ENCODE peak calls at places on chromosomes 12 and 14, in four cellular contexts. E, Q, C and V are unnamed samples.

GRCh38 chr12:41512531-41512930 is 324.4 kb downstream of the PDZRN4 start:
- DNase-seq in E (no peak), Q (peak; percentile 26), C (no peak), V (no peak)

GRCh38 chr12:116864371-116865160 is 16.7 kb downstream of the HRK start:
- DNase-seq in E (no peak), Q (no peak), C (no peak), V (no peak)

GRCh38 chr12:96457191-96457930 is 32.0 kb upstream of the CFAP54 start:
- DNase-seq in E (no peak), Q (peak; percentile 28), C (no peak), V (peak; percentile 84)

GRCh38 chr14:72810201-72810600 is 83.7 kb downstream of the DPF3 start:
- DNase-seq in E (no peak), Q (no peak), C (no peak), V (no peak)

GRCh38 chr12:123643911-123644310 is 10.3 kb downstream of the GTF2H3 start:
- DNase-seq in E (no peak), Q (no peak), C (no peak), V (no peak)

GRCh38 chr14:91250912-91251311 is 6.4 kb upstream of the GPR68 start:
- DNase-seq in E (no peak), Q (no peak), C (no peak), V (no peak)

GRCh38 chr12:16163891-16164290 is 113.6 kb downstream of the SLC15A5 start:
- DNase-seq in E (no peak), Q (no peak), C (no peak), V (no peak)

GRCh38 chr14:31703056-31703455 is 141.9 kb downstream of the NUBPL start:
- DNase-seq in E (no peak), Q (peak; percentile 12), C (no peak), V (no peak)

GRCh38 chr12:51779876-51780275 is 68.6 kb downstream of the FIGNL2 start:
- DNase-seq in E (no peak), Q (no peak), C (no peak), V (no peak)

GRCh38 chr12:12685305-12685704 is 10.7 kb downstream of the GPR19 start:
- DNase-seq in E (no peak), Q (no peak), C (no peak), V (peak; percentile 61)

GRCh38 chr12:6039894-6040601 is 84.4 kb downstream of the VWF start:
- DNase-seq in E (no peak), Q (peak; percentile 69), C (no peak), V (peak; percentile 91)

GRCh38 chr12:106508966-106509365 is 73.8 kb upstream of the RFX4 start:
- DNase-seq in E (no peak), Q (no peak), C (no peak), V (no peak)

GRCh38 chr14:89165189-89165809 is 251.7 kb downstream of the FOXN3 start:
- DNase-seq in E (no peak), Q (peak; percentile 96), C (peak; percentile 63), V (no peak)

GRCh38 chr14:79328863-79329262 is 882.4 kb downstream of the DIO2 start:
- DNase-seq in E (no peak), Q (no peak), C (no peak), V (no peak)

GRCh38 chr12:69065804-69066203 is 132.8 kb upstream of the CPM start:
- DNase-seq in E (no peak), Q (no peak), C (no peak), V (no peak)

GRCh38 chr14:102362545-102363181 is at the start of the genes CINP and TECPR2:
- DNase-seq in E (peak; percentile 77), Q (peak; percentile 95), C (peak; percentile 71), V (peak; percentile 99)

GRCh38 chr12:7121324-7121723 is 7.4 kb downstream of the RBP5 start:
- DNase-seq in E (no peak), Q (no peak), C (no peak), V (no peak)

GRCh38 chr14:64841121-64841611 is 38.5 kb downstream of the SPTB start:
- DNase-seq in E (peak; percentile 21), Q (no peak), C (no peak), V (peak; percentile 90)

GRCh38 chr14:104026024-104026423 is 59.5 kb upstream of the ASPG start:
- DNase-seq in E (no peak), Q (no peak), C (no peak), V (no peak)

GRCh38 chr12:120252071-120252906 is 13.2 kb downstream of the PXN start:
- DNase-seq in E (no peak), Q (peak; percentile 1), C (no peak), V (no peak)

GRCh38 chr12:30440826-30441602 is 254.7 kb downstream of the IPO8 start:
- DNase-seq in E (no peak), Q (peak; percentile 26), C (no peak), V (peak; percentile 84)

GRCh38 chr12:64385019-64385418 is 5.5 kb downstream of the C12orf56 start:
- DNase-seq in E (no peak), Q (no peak), C (no peak), V (no peak)

GRCh38 chr14:72448212-72448611 is 445.7 kb downstream of the DPF3 start:
- DNase-seq in E (no peak), Q (no peak), C (no peak), V (no peak)

GRCh38 chr14:61749264-61749663 is 13.0 kb upstream of the SNAPC1 start:
- DNase-seq in E (no peak), Q (peak; percentile 39), C (no peak), V (no peak)
- H3K9ac ChIP-seq in E (no peak overlapping the region), Q (peak overlapping the region; percentile 29), C (peak overlapping the region; percentile 50), V (no peak overlapping the region)

GRCh38 chr12:43840338-43840737 is 4.5 kb downstream of the TMEM117 start:
- DNase-seq in E (no peak), Q (no peak), C (no peak), V (no peak)
- TF ChIP-seq CTCF in E (no peak), Q (no peak), C (no peak), V (no peak)

GRCh38 chr14:68807148-68807600 is 14.3 kb upstream of the ZFP36L1 start:
- DNase-seq in E (no peak), Q (peak; percentile 95), C (no peak), V (peak; percentile 48)
- H3K9ac ChIP-seq in E (no peak overlapping the region), Q (no peak overlapping the region), C (peak overlapping the region; percentile 36), V (no peak overlapping the region)

DNA sequence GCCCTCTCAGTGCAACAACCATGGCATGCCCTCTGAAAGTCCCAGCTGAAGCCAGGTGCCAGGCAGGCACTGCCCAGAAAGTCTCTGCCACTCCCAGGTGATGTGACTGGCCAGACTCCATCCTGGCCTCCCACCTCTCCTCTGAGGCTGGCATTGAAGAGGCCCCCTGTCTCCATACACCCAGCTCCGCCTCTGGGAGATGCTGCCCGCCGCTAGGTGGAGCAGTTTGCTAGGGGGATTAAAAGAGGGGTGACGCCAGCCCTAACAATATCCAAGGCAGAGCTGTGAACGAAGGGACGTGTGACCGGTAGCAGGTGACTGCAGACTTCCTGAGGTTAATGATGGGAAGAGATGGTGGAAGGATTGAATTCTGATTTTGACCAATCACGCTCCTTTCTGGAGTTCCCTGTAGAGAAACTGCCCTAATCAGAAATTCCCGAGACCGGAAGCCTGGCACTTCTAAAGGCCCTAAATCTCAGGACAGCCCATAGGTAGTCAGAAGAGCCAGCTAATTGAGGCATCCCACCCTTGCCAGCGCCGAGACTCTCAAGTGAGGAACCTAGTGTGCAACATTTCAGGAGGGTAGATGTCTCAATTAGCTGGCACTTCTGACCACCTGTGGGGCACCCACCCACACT is 8.3 kb upstream of the PLEK2 start:
- DNase-seq in E (no peak), Q (no peak), C (no peak), V (peak; percentile 78)
- TF ChIP-seq CTCF in E (peak; percentile 74), Q (no peak), C (peak; percentile 63), V (peak; percentile 70)

GRCh38 chr14:50039734-50040400 is 76.5 kb downstream of the VCPKMT start:
- DNase-seq in E (no peak), Q (no peak), C (no peak), V (no peak)
- H3K9ac ChIP-seq in E (no peak overlapping the region), Q (no peak overlapping the region), C (peak overlapping the region; percentile 71), V (no peak overlapping the region)

GRCh38 chr14:74619672-74620131 is 7.7 kb upstream of the LTBP2 start:
- DNase-seq in E (no peak), Q (peak; percentile 87), C (no peak), V (no peak)
- TF ChIP-seq CTCF in E (no peak), Q (no peak), C (no peak), V (no peak)

DNA sequence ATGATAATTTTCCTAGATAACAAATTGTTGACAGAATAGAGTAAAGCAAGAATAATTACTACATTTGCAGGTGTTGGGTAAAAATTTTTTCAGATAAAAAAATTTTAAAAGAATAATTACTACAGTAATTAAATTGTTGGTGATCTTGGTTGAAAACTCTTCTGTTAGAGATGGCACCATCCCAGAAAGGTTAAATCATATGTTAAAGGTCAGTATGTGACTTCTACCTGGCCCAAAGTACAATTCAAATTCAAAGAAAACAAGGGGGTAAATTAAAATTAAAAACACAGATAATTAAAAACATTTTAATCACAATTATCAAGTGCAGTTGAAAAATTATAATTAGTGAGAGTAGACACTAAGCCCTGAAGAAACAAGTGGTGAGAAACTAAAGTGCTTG is 18.1 kb upstream of the PIK3C2G start:
- DNase-seq in E (no peak), Q (no peak), C (no peak), V (no peak)
- H3K9ac ChIP-seq in E (no peak overlapping the region), Q (no peak overlapping the region), C (no peak overlapping the region), V (no peak overlapping the region)